ENCODE peak calls at places on chromosomes 2 and 18, in ten cellular contexts. Y is fibroblast of mammary gland; W is PC-9; T is fibroblast of pulmonary artery; O is gastrocnemius medialis; G is sigmoid colon; M is neural progenitor cell; C is endodermal cell; I is psoas muscle; R is CD8-positive, alpha-beta T cell. X is an unnamed sample.

GRCh38 chr2:230774348-230774951 is 61.8 kb downstream of the CAB39 start:
- DNase-seq in T (peak), Y (peak), O (no peak), G (no peak), R (no peak), I (no peak), M (no peak), C (no peak), W (no peak), X (peak)

GRCh38 chr18:702957-703659 is 9.3 kb downstream of the ENOSF1 start:
- DNase-seq in C (peak), M (no peak), W (no peak), I (no peak), Y (peak), O (no peak), T (peak), R (no peak), G (no peak), X (peak)

GRCh38 chr2:163213699-163214098 is 375.1 kb upstream of the KCNH7 start:
- DNase-seq in T (peak), W (no peak), M (no peak), Y (peak), I (no peak), R (no peak), O (no peak), G (no peak), C (no peak), X (peak)

GRCh38 chr18:46412831-46413371 is 244.1 kb downstream of the LOXHD1 start:
- DNase-seq in C (no peak), W (no peak), O (no peak), R (no peak), M (no peak), T (no peak), I (no peak), G (no peak), Y (no peak), X (peak)

GRCh38 chr18:48892146-48892855 is 58.5 kb downstream of the SMAD7 start:
- DNase-seq in M (no peak), O (no peak), I (no peak), R (no peak), Y (no peak), C (peak), G (peak), T (no peak), W (no peak), X (no peak)

GRCh38 chr2:184596819-184597411 is 1.4 kb upstream of the ZNF804A start:
- DNase-seq in O (no peak), G (no peak), W (no peak), Y (peak), M (peak), I (no peak), C (no peak), R (no peak), T (peak), X (peak)

GRCh38 chr2:204260162-204260877 is 285.0 kb upstream of the PARD3B start:
- DNase-seq in O (peak), C (peak), T (peak), Y (peak), M (peak), R (no peak), I (peak), G (peak), W (peak), X (peak)

GRCh38 chr2:3662239-3662638 is 4.2 kb downstream of the ALLC start:
- DNase-seq in C (peak), G (no peak), Y (no peak), W (no peak), R (no peak), M (no peak), T (no peak), O (no peak), I (no peak), X (no peak)

GRCh38 chr2:120999374-121000097 is 263.9 kb downstream of the GLI2 start:
- DNase-seq in W (no peak), T (no peak), Y (no peak), C (peak), G (no peak), M (no peak), O (no peak), I (no peak), R (no peak), X (no peak)

GRCh38 chr2:177393381-177393780 is 808 bp downstream of the AGPS start:
- DNase-seq in G (no peak), M (peak), T (no peak), W (peak), Y (no peak), O (no peak), C (peak), I (no peak), R (no peak), X (peak)

GRCh38 chr2:154837035-154837434 is 138.5 kb downstream of the KCNJ3 start:
- DNase-seq in C (no peak), M (no peak), Y (no peak), I (no peak), R (no peak), O (no peak), W (no peak), T (no peak), G (no peak), X (no peak)

GRCh38 chr2:158668394-158668793 is 126.7 kb upstream of the DAPL1 start:
- DNase-seq in M (no peak), C (no peak), I (no peak), Y (peak), T (no peak), O (no peak), G (no peak), R (no peak), W (no peak), X (no peak)

GRCh38 chr18:56639094-56639361 is 636 bp upstream of the TXNL1 start:
- DNase-seq in T (no peak), O (no peak), I (no peak), W (no peak), R (no peak), M (peak), C (no peak), G (no peak), Y (no peak), X (peak)

GRCh38 chr2:195902857-195903256 is 165.8 kb downstream of the DNAH7 start:
- DNase-seq in T (no peak), C (no peak), Y (no peak), G (no peak), I (no peak), W (no peak), O (no peak), M (no peak), R (no peak), X (no peak)

DNA sequence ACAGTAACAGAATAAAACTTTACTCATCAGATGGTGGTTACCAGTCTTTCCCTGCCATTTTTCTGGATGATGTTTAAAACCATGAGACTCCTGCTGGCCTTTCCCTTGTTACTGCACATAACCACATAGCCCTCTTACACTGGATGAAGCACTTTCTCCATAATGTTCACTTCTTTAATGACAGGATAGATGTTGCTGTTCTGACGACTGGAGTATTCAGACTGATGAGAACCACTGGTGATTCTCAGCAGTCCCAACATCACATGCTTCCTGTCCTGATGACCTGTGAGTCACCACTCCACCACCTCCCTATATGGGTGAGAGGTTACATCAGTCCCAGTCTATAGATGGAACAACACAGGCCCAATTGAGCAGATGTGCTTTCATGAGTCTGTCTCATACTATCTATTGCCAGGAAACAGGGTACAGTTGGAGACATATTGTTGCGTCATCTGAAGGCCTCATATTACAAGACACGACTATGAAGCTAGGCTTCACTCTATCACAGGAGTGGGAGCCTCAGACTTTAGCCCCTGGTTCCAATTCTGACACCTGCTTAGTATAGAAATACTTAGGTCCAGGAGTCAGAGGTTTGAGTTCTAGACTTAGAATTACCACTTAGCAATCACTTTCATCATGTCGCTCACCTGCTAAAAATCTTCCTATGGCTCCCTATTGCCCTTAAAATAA is 145.7 kb upstream of the KLF7 start:
- DNase-seq in R (no peak), C (no peak), Y (peak), M (no peak), T (peak), I (no peak), O (peak), W (no peak), G (peak), X (peak)
- TF ChIP-seq CTCF in R (no peak), C (peak), Y (peak), M (no peak), T (peak), I (no peak), O (no peak), W (no peak), G (no peak), X (peak)

GRCh38 chr2:38070438-38070837 is 5.5 kb downstream of the CYP1B1 start:
- DNase-seq in Y (no peak), T (no peak), G (no peak), R (no peak), W (no peak), I (no peak), O (no peak), M (no peak), C (no peak), X (no peak)
- H3K4me3 ChIP-seq in Y (no peak), T (no peak), G (no peak), R (no peak), W (no peak), I (peak), O (no peak), M (no peak), C (no peak), X (peak)

DNA sequence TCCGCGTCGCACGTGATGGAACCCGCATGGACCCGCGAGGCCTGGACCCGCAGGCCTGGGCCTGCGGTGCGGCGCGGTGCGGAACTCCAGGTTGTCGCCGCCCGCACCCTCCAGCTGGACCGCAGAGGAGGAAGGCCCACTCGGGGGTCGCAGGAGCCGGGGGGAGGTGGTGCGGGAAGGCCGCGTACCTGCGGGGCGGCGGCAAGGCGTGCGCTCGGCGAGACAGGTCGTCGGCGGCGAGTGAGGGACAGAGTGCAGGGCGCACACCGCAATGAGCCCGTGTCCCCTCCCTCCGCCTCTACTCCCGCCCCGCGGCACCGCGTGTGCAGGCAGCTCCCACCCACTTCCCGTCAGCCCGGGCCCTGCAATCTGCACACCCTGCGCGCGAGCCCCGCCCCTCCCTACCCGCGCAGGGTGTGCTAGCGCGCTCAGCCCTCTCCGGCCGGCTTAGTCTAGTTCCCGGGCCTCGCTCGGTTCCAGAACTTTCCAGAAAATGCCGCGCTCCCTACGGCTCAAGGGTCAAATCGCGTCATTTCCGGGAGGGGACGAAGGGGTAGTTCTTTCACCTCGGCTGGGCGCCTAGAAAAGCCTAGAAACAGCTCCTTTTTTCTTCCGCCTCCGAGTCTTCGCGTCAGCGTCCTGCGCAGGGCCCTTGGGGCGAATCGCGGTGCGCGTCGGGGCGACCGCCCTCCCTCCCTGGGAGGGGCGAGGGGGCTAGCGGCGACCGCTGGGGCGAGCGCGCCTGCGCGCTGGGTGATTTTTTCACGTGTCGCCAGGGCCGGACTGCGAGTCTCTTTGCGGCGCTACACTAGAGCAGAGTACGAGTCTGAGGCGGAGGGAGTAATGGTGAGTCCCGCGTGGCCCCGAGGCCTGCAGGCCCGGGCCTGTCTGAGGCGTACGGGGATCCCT is at the start of the genes HSPD1 and HSPE1:
- DNase-seq in O (peak), W (peak), R (peak), M (peak), Y (peak), T (peak), G (peak), I (peak), C (peak), X (peak)
- TF ChIP-seq CTCF in O (peak), W (no peak), R (no peak), M (no peak), Y (no peak), T (no peak), G (no peak), I (no peak), C (no peak), X (no peak)

DNA sequence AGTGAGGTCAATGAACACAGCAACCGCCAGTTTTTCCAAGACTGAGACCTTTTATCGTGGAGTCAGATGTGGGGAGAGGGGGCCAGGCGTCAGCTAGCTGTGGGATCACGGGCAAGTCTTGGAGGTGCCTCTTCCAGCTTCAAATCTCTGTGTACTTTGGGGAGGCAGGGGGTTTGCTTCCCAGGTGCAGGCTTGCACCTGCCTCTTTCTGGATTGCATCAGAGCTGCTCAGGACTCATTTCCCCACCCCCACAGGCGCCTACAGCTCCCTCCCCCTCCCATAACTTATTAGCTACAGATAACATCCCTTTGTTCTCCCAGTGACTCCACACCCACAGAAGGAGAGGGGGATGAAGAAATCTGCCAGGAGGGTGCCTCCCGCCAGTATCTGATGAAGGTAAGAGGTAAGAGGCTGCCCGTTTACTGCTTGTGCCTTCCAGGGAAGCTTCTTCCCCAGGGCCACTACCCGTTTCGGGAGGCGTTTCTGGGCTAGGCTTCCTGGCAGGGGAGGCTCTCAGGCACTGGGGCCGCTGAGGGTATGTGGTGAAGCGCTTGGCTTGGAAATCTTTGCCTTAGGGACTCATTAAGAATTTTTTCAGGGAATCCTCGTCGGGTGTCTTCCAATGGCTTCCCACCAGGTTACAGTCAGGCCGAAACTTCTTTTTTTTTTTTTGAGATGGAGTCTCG is 18.8 kb upstream of the MRPL33 start:
- DNase-seq in O (no peak), Y (no peak), M (peak), W (peak), T (no peak), C (peak), I (no peak), R (no peak), G (no peak), X (no peak)
- H3K4me3 ChIP-seq in O (no peak), Y (no peak), M (peak), W (peak), T (no peak), C (peak), I (no peak), R (no peak), G (no peak), X (no peak)

DNA sequence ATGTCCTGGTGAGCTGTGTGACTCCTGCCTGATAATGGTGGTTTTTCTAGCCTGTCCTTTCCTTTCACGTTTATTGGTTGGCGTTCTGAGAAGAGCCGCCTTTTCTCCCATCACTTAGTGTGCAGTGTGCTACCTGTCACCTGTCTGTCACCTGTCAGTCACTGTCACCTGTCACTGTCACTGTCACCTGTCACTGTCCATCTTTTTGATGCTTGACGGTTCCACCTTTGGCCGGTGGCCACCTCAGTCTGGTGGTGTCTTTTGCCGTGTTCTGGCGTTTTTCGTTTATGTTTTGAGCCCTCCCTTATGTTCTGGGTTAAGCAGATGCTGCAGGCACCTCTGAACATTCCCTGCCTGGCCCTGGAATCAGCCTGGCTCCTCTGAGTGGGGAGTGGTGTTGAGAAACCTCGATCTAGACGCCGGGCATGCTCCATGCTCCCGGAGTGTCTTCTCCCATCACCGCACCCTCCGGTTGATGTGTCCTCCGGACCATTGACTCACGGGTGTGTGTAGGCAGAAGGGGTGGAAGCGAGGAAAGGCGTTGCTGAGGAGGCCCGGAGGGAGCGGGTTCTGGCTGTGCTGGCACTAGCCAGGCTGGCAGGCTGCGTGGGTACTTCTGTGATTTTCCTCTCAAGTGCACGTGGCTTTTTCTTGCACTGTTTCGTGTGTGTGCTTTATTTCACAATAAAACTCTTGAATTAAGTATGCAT is 20.7 kb downstream of the DTYMK start:
- DNase-seq in W (no peak), O (no peak), R (no peak), Y (peak), I (no peak), M (no peak), G (no peak), T (no peak), C (no peak), X (no peak)
- TF ChIP-seq CTCF in W (no peak), O (no peak), R (no peak), Y (no peak), I (no peak), M (no peak), G (no peak), T (no peak), C (no peak), X (no peak)

DNA sequence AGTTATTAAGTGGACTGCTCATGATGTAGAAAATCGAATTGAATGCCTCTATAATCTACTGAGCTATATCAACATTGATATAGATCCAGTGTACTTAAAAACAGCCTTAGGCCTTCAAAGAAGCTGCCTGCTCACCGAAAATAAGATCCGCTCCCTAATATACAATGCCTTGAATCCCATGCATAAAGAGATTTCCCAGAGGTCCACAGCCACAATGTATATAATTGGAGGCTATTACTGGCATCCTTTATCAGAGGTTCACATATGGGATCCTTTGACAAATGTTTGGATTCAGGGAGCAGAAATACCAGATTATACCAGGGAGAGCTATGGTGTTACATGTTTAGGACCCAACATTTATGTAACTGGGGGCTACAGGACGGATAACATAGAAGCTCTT is 2.0 kb downstream of the KLHL23 start:
- DNase-seq in T (no peak), W (no peak), Y (no peak), R (no peak), I (no peak), G (no peak), O (no peak), M (no peak), C (no peak), X (no peak)
- H3K4me3 ChIP-seq in T (no peak), W (no peak), Y (no peak), R (no peak), I (peak), G (peak), O (peak), M (peak), C (peak), X (no peak)

DNA sequence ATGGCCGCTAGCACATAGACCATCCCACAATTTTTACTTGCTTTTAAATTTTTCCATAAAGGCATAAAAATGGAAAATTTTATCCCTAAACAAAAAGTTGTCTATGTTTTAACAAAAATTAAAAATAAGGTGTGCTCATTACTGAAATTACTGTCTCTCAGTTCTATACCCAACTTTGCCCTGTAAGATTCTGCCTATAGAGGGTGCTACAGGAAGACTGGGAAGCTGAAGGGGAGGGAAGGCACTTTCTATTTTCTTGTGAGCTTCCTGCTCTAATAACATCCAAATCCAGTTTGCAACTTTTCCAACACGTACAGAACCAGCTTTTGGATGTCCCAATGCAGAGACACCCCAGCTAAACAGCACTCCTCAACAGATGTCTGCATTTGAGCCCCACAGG is 666.9 kb downstream of the PLCL1 start:
- DNase-seq in W (no peak), O (no peak), T (no peak), I (no peak), C (no peak), M (peak), Y (no peak), G (no peak), R (no peak), X (no peak)
- TF ChIP-seq CTCF in W (peak), O (no peak), T (no peak), I (no peak), C (peak), M (peak), Y (no peak), G (no peak), R (no peak), X (no peak)

DNA sequence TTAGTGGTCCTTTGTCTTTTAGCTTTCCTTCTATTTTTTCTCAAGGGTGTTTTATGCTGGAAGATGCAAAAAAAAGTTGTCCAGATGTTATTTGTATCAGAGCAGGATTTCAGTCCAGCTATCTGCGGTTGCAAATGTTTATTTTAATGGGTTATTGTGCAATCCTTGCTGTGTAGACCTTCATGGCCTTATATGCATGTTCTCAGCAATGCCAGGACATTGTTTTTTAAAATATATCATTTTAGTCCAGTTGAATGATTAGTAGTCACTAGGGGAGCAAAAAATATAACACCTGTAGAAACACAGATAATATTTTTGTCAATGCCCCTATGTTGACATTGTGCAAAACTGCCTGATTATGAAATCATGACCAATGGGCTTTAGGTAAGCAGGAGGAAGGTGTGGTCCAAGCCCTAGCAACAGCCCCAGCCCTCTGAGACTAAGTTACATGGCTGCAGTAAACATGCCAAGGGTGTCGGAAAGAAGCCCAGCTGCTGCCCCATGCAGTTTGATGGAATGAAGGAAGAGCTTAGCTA is 638.2 kb upstream of the ZEB2 start:
- DNase-seq in I (peak), Y (peak), C (no peak), G (peak), O (peak), R (no peak), M (no peak), W (peak), T (peak), X (peak)
- H3K4me3 ChIP-seq in I (no peak), Y (no peak), C (no peak), G (no peak), O (no peak), R (no peak), M (no peak), W (no peak), T (no peak), X (no peak)

X was measured in foreskin fibroblast.